ENCODE peak calls at places on chromosomes 7 and 10, in six cellular contexts. One of them, this sample, is unnamed.

GRCh38 chr7:129041142-129041928 is 13.6 kb downstream of the TNPO3 start:
- DNase-seq in ELR: no peak
- DNase-seq in neural crest cell: no peak
- DNase-seq in heart right ventricle: no peak
- DNase-seq in GM23338: peak; percentile 25
- DNase-seq in hippocampal formation: no peak
- DNase-seq in this sample: no peak

GRCh38 chr10:47087667-47088066 is 176.4 kb downstream of the PTPN20 start:
- DNase-seq in neural crest cell: no peak
- DNase-seq in heart right ventricle: no peak
- DNase-seq in hippocampal formation: no peak
- DNase-seq in GM23338: peak; percentile 3
- DNase-seq in ELR: no peak
- DNase-seq in this sample: no peak

GRCh38 chr10:47404446-47404845 is 20.4 kb upstream of the ZNF488 start:
- DNase-seq in hippocampal formation: no peak
- DNase-seq in ELR: no peak
- DNase-seq in neural crest cell: no peak
- DNase-seq in heart right ventricle: no peak
- DNase-seq in GM23338: peak; percentile 23
- DNase-seq in this sample: no peak

GRCh38 chr7:43104874-43105520 is 7.5 kb upstream of the HECW1 start:
- DNase-seq in hippocampal formation: no peak
- DNase-seq in ELR: no peak
- DNase-seq in heart right ventricle: no peak
- DNase-seq in GM23338: no peak
- DNase-seq in neural crest cell: no peak
- DNase-seq in this sample: no peak

GRCh38 chr10:77862595-77862994 is 64.0 kb downstream of the DLG5 start:
- DNase-seq in heart right ventricle: no peak
- DNase-seq in neural crest cell: no peak
- DNase-seq in ELR: peak; percentile 52
- DNase-seq in hippocampal formation: no peak
- DNase-seq in GM23338: no peak
- DNase-seq in this sample: no peak

GRCh38 chr7:21192662-21193061 is 235.2 kb upstream of the SP4 start:
- DNase-seq in ELR: no peak
- DNase-seq in hippocampal formation: no peak
- DNase-seq in GM23338: no peak
- DNase-seq in neural crest cell: no peak
- DNase-seq in heart right ventricle: no peak
- DNase-seq in this sample: no peak

GRCh38 chr7:87926581-87927461 is 7.2 kb upstream of the ADAM22 start:
- DNase-seq in ELR: no peak
- DNase-seq in GM23338: peak; percentile 90
- DNase-seq in neural crest cell: no peak
- DNase-seq in heart right ventricle: no peak
- DNase-seq in hippocampal formation: no peak
- DNase-seq in this sample: peak; percentile 72

GRCh38 chr7:47216439-47216838 is 365.5 kb downstream of the TNS3 start:
- DNase-seq in GM23338: no peak
- DNase-seq in neural crest cell: no peak
- DNase-seq in hippocampal formation: no peak
- DNase-seq in ELR: no peak
- DNase-seq in heart right ventricle: no peak
- DNase-seq in this sample: no peak

GRCh38 chr7:158559356-158559755 is 28.3 kb downstream of the PTPRN2 start:
- DNase-seq in hippocampal formation: no peak
- DNase-seq in ELR: no peak
- DNase-seq in GM23338: no peak
- DNase-seq in neural crest cell: no peak
- DNase-seq in heart right ventricle: no peak
- DNase-seq in this sample: no peak

GRCh38 chr10:31604646-31605170 is 285.7 kb downstream of the ZEB1 start:
- DNase-seq in hippocampal formation: no peak
- DNase-seq in heart right ventricle: no peak
- DNase-seq in GM23338: no peak
- DNase-seq in ELR: no peak
- DNase-seq in neural crest cell: no peak
- DNase-seq in this sample: no peak